ENCODE peak calls at places on chromosomes 11 and 22, in five cellular contexts. N, G, F, K and O are unnamed samples.

GRCh38 chr22:34410111-34410510 is 489.8 kb upstream of the LARGE1 start:
- DNase-seq in N (no peak), G (no peak), F (no peak), K (no peak), O (no peak)

GRCh38 chr22:19488285-19488684 is 8.6 kb downstream of the CDC45 start:
- DNase-seq in N (no peak), G (no peak), F (no peak), K (no peak), O (no peak)

GRCh38 chr11:1153105-1153950 is 4.4 kb upstream of the MUC5AC start:
- DNase-seq in N (peak; percentile 28), G (no peak), F (peak; percentile 7), K (no peak), O (no peak)

GRCh38 chr11:76752321-76753175 is 30.6 kb upstream of the TSKU start:
- DNase-seq in N (peak; percentile 31), G (peak; percentile 46), F (no peak), K (no peak), O (no peak)

GRCh38 chr22:41146573-41146972 is 54.2 kb downstream of the EP300 start:
- DNase-seq in N (no peak), G (no peak), F (no peak), K (no peak), O (no peak)

GRCh38 chr11:30488304-30488998 is 97.7 kb downstream of the MPPED2 start:
- DNase-seq in N (peak; percentile 42), G (no peak), F (peak; percentile 93), K (no peak), O (no peak)

GRCh38 chr22:36769541-36769940 is 6.4 kb downstream of the IFT27 start:
- DNase-seq in N (no peak), G (no peak), F (no peak), K (no peak), O (no peak)

GRCh38 chr11:78228467-78228866 is 39.7 kb downstream of the USP35 start:
- DNase-seq in N (peak; percentile 72), G (peak; percentile 62), F (peak; percentile 65), K (peak; percentile 51), O (peak; percentile 71)

GRCh38 chr11:111449158-111449557 is 63.0 kb downstream of the BTG4 start:
- DNase-seq in N (peak; percentile 7), G (no peak), F (no peak), K (no peak), O (no peak)

GRCh38 chr11:2406476-2406875 is 5.9 kb downstream of the TSSC4 start:
- DNase-seq in N (no peak), G (no peak), F (no peak), K (no peak), O (no peak)

GRCh38 chr11:124473476-124473875 is 28.0 kb upstream of the OR8B8 start:
- DNase-seq in N (no peak), G (no peak), F (no peak), K (no peak), O (no peak)

GRCh38 chr11:12666905-12667304 is 7.3 kb upstream of the TEAD1 start:
- DNase-seq in N (no peak), G (no peak), F (no peak), K (no peak), O (peak; percentile 14)

GRCh38 chr22:19138217-19139000 is 6.0 kb downstream of the ESS2 start:
- DNase-seq in N (no peak), G (no peak), F (no peak), K (no peak), O (no peak)

GRCh38 chr11:44326615-44327475 is 16.9 kb upstream of the ALX4 start:
- DNase-seq in N (no peak), G (peak; percentile 76), F (no peak), K (no peak), O (no peak)

GRCh38 chr11:78555592-78555991 is 19.1 kb downstream of the NARS2 start:
- DNase-seq in N (no peak), G (no peak), F (no peak), K (no peak), O (no peak)

GRCh38 chr11:16924826-16925494 is 89.3 kb downstream of the PLEKHA7 start:
- DNase-seq in N (peak; percentile 55), G (no peak), F (peak; percentile 78), K (no peak), O (no peak)

GRCh38 chr11:63831326-63831725 is 7.6 kb upstream of the MARK2 start:
- DNase-seq in N (no peak), G (no peak), F (no peak), K (no peak), O (no peak)

GRCh38 chr11:63826471-63827190 is 12.3 kb upstream of the MARK2 start:
- DNase-seq in N (no peak), G (no peak), F (no peak), K (no peak), O (no peak)

GRCh38 chr11:63833048-63833447 is 5.9 kb upstream of the MARK2 start:
- DNase-seq in N (no peak), G (no peak), F (no peak), K (no peak), O (no peak)

GRCh38 chr11:63832336-63832735 is 6.6 kb upstream of the MARK2 start:
- DNase-seq in N (no peak), G (no peak), F (no peak), K (no peak), O (no peak)

DNA sequence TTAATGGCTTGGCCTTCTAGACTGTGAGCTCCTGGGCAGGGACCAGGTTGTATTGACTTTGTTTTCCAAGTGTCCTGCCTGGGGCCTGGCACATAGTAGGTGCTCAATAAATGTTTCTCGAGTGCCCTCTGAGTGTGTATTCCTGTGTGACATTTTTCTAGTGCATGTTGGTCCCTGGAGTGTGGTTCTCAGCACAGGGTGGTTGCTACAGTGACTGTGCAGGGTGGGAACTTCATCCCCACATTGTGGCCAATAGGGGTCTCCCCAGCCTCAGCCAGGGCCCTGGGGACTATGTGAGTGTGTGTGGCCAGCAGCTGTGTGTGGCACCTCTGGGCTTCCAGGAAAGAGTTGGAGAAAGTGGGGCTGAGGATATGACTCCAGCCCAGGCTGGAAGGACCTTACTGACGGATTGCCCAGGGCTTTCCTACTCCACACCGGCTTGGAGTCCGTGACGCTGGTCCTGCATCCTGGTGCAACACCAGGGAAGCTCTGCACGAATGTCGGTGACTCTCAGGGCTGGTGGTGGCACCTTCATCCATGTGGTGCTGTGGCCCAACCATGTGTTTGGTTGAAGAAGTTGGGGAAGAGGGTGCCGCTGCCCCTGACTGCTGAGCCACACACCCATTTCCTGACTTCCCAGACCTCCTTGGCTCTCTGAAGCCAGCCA is 9.0 kb upstream of the MARK2 start:
- DNase-seq in N (peak; percentile 79), G (peak; percentile 52), F (peak; percentile 52), K (no peak), O (no peak)
- TF ChIP-seq CTCF in N (peak; percentile 45), G (peak; percentile 72), F (peak; percentile 94), K (peak; percentile 34), O (no peak)

GRCh38 chr11:116993599-116993998 is 104.6 kb downstream of the SIK3 start:
- DNase-seq in N (peak; percentile 58), G (no peak), F (no peak), K (no peak), O (no peak)
- TF ChIP-seq GABPA in N (no peak), G (no peak), F (no peak), K (no peak), O (no peak)

GRCh38 chr11:80144932-80145612 is 704.2 kb upstream of the TENM4 start:
- DNase-seq in N (no peak), G (no peak), F (no peak), K (no peak), O (no peak)

GRCh38 chr11:80146231-80146630 is 705.4 kb upstream of the TENM4 start:
- DNase-seq in N (no peak), G (no peak), F (no peak), K (no peak), O (no peak)
- TF ChIP-seq REST in N (no peak), G (no peak), F (no peak), K (no peak), O (no peak)

GRCh38 chr11:119859684-119860083 is 130.7 kb upstream of the NECTIN1 start:
- DNase-seq in N (no peak), G (no peak), F (no peak), K (no peak), O (no peak)

GRCh38 chr11:119863236-119863635 is 134.2 kb upstream of the NECTIN1 start:
- DNase-seq in N (no peak), G (no peak), F (no peak), K (no peak), O (no peak)

GRCh38 chr11:119863811-119864601 is 135.0 kb upstream of the NECTIN1 start:
- DNase-seq in N (peak; percentile 57), G (no peak), F (no peak), K (no peak), O (no peak)

GRCh38 chr11:119860561-119861094 is 131.6 kb upstream of the NECTIN1 start:
- DNase-seq in N (no peak), G (no peak), F (no peak), K (no peak), O (no peak)

GRCh38 chr11:119861160-119861559 is 132.2 kb upstream of the NECTIN1 start:
- DNase-seq in N (no peak), G (no peak), F (no peak), K (no peak), O (no peak)
- TF ChIP-seq CTCF in N (no peak), G (no peak), F (no peak), K (no peak), O (no peak)

GRCh38 chr11:114891911-114892310 is 213.6 kb downstream of the NXPE2 start:
- DNase-seq in N (no peak), G (no peak), F (no peak), K (no peak), O (no peak)

GRCh38 chr11:114890076-114890475 is 211.7 kb downstream of the NXPE2 start:
- DNase-seq in N (no peak), G (no peak), F (no peak), K (no peak), O (no peak)

GRCh38 chr11:114893329-114893728 is 215.0 kb downstream of the NXPE2 start:
- DNase-seq in N (no peak), G (no peak), F (no peak), K (no peak), O (no peak)

GRCh38 chr11:114889464-114890065 is 211.2 kb downstream of the NXPE2 start:
- DNase-seq in N (no peak), G (no peak), F (no peak), K (no peak), O (no peak)

DNA sequence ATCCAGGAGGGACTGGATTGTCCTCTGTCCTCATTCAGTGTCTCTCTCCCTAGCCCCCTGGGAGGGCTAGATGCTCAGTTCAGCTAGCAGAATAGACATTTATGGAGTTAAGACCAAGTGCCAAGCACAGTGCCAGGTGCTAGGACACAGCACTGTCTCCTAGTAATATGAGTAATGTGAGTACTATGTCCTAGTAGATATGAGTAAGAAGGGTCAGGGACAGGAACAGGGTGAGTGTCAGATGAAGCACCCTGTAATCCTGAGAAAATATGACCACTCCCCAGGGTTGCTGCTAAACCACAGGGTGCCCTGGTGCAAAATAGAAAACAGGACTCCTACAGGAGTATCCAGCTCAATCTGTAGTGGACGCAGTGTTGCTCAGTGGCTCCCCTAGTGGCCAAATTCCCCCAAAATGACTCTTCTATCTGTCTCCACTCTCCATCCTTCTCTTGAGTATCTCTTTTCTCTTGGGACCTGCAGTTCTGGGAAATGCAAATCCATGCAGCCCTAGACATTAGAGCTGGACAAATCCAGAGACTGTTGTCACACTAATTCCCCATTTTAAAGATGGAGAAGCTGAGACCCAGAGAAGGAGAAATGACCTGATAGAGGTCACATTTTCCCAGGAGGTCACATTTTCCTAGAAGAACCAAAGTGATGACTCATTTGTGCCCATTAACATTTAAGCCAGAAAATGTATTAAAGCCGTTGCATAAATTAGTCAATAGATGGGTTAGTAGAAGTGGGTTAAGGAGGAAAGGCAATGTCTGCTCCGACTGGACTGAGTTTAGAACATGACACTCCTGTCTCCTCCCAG is 214.3 kb downstream of the NXPE2 start:
- DNase-seq in N (peak; percentile 19), G (peak; percentile 73), F (no peak), K (no peak), O (no peak)
- TF ChIP-seq GABPA in N (no peak), G (no peak), F (no peak), K (no peak), O (no peak)

GRCh38 chr11:121132211-121132976 is 31.4 kb downstream of the TECTA start:
- DNase-seq in N (peak; percentile 27), G (peak; percentile 13), F (no peak), K (no peak), O (no peak)
- TF ChIP-seq REST in N (no peak), G (no peak), F (no peak), K (no peak), O (no peak)